ENCODE peak calls at places on chromosomes 2 and 18, in seven cellular contexts. V is GM12892, X is prostate gland, S is H1, C is stomach, R is sigmoid colon, F is HCT116. J is an unnamed sample.

GRCh38 chr2:227509824-227510619 is 38.1 kb downstream of the AGFG1 start:
- DNase-seq in V (no peak), X (peak; percentile 30), S (no peak), C (no peak), R (no peak), F (peak; percentile 59), J (no peak)

GRCh38 chr2:219722276-219722883 is 95.0 kb downstream of the SLC4A3 start:
- DNase-seq in V (no peak), X (no peak), S (no peak), C (no peak), R (no peak), F (peak; percentile 54), J (no peak)

GRCh38 chr2:29703336-29703735 is 218.1 kb downstream of the ALK start:
- DNase-seq in V (no peak), X (no peak), S (no peak), C (no peak), R (no peak), F (no peak), J (no peak)

GRCh38 chr2:134574610-134575332 is 144.0 kb downstream of the TMEM163 start:
- DNase-seq in V (no peak), X (no peak), S (no peak), C (no peak), R (no peak), F (no peak), J (no peak)

GRCh38 chr2:215367647-215368492 is 56.0 kb downstream of the ATIC start:
- DNase-seq in V (no peak), X (no peak), S (no peak), C (no peak), R (no peak), F (no peak), J (no peak)

GRCh38 chr2:200021449-200022114 is 66.2 kb downstream of the MAIP1 start:
- DNase-seq in V (no peak), X (no peak), S (no peak), C (no peak), R (no peak), F (no peak), J (no peak)

GRCh38 chr2:157257312-157258252 is at the start of gene GALNT5:
- DNase-seq in V (no peak), X (peak; percentile 12), S (peak; percentile 52), C (peak; percentile 27), R (no peak), F (no peak), J (no peak)

GRCh38 chr18:23498877-23499570 is 4.3 kb upstream of the RMC1 start:
- DNase-seq in V (no peak), X (peak; percentile 49), S (peak; percentile 66), C (peak; percentile 76), R (peak; percentile 75), F (peak; percentile 59), J (no peak)

GRCh38 chr2:224466315-224466714 is 64.4 kb upstream of the FAM124B start:
- DNase-seq in V (no peak), X (no peak), S (no peak), C (no peak), R (no peak), F (no peak), J (no peak)

GRCh38 chr2:9405636-9406035 is 17.7 kb downstream of the ITGB1BP1 start:
- DNase-seq in V (no peak), X (no peak), S (no peak), C (no peak), R (no peak), F (no peak), J (no peak)

GRCh38 chr2:8623576-8623957 is 58.3 kb upstream of the ID2 start:
- DNase-seq in V (no peak), X (no peak), S (no peak), C (no peak), R (no peak), F (no peak), J (no peak)

GRCh38 chr2:74538881-74539339 is 9.2 kb downstream of the HTRA2 start:
- DNase-seq in V (no peak), X (no peak), S (no peak), C (no peak), R (no peak), F (no peak), J (no peak)

DNA sequence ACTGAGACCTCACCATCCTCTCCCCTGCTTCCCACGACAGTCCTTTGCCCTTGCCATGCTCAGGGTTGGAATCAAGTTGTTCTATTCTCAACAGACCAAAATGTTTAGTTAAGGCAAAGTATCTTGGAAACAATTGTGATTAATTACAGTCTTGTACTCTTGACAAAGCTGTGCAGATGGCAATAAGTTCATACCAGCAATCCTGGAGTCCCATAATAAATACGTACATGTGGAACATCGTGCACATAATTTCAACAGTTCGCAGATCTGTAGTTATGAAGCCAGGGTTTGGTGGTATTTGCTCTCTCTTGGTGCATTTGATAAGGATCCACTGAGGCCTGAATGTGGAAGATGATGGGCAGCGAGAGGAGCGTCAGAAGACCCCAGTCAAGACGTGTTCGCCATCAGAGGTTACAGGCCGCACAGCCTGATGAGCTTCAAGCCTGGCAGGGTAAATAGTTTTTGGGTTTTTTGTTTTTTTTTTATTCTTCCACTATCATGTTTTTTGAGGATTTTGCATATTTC is 52.9 kb upstream of the EML6 start:
- DNase-seq in V (no peak), X (no peak), S (no peak), C (no peak), R (no peak), F (no peak), J (no peak)
- TF ChIP-seq POLR2AphosphoS5 in V (no peak), X (no peak), S (no peak), C (no peak), R (no peak), F (no peak), J (no peak)

DNA sequence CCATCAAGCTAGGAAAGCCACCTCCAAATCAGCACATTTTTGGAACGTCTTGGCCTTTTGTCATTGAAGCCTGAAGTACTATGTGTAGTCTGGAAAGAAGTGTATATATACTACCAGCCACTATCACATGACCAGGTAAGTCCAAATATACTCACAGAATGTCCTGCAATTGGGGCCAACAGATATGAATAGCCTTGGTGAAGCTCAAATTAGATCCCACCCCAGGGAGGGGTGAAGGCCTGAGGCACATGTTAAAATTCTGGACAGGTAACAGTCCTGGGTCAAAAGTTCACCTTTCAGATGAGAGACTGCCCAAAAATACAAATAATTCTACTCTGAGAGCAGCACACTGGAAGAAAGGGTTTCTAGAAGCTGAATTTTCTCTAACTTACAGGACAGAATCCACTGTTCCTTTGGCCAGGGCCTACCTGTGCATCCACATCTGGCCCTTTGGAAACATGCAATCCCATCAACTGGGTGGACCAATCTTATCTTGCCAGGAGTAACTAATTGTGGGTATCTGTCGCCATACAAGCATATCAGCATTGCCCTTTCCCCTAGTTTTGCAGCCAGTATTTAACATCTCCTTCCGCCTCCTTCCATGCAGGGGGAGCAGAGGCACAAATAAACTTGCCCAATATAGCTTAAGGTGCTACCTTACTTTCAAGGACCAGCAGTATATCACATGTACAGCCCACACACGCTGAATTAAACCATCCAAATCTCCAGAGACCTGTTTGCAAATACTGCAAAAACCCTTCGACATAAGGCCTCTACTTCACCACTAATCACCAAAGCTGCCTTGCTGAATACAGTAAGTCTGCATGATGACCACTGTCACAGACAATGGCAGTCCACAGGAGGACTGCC is 67.8 kb downstream of the EIF5B start:
- DNase-seq in V (no peak), X (no peak), S (no peak), C (no peak), R (no peak), F (no peak), J (no peak)
- TF ChIP-seq POLR2A in V (peak; percentile 22), X (no peak), S (peak; percentile 71), C (no peak), R (no peak), F (no peak), J (peak; percentile 37)

DNA sequence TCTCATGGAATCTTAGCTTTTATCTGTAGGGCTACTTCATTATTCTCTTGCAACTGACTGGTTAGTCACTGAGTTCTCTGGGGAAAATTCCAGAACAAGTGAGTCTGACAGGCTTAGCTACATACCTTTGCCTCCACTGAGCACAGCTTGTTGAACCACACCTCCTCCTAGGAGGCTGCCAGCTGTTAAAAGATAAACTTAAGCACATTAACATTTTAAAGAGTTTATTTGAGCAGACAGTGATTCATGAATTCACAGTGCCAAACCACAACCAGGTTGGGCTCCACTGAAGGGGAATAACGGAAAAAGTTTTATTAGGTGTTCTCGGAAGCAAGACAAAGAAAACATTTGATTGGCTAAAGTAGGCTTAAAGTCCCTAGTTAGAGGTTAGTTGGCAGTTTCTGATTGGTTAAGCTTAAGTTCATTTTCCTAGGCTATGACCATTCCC is 12.5 kb upstream of the SLC38A11 start:
- DNase-seq in V (no peak), X (peak; percentile 88), S (no peak), C (no peak), R (no peak), F (no peak), J (no peak)
- TF ChIP-seq POLR2AphosphoS5 in V (no peak), X (peak; percentile 95), S (no peak), C (peak; percentile 19), R (peak; percentile 31), F (no peak), J (no peak)

GRCh38 chr2:47676236-47676635 is 106.7 kb upstream of the MSH6 start:
- DNase-seq in V (no peak), X (no peak), S (no peak), C (no peak), R (no peak), F (no peak), J (no peak)
- TF ChIP-seq POLR2A in V (no peak), X (no peak), S (no peak), C (no peak), R (no peak), F (no peak), J (no peak)

GRCh38 chr18:13645093-13645492 is 81.3 kb downstream of the FAM210A start:
- DNase-seq in V (no peak), X (no peak), S (no peak), C (no peak), R (peak; percentile 35), F (no peak), J (no peak)

GRCh38 chr18:13643261-13643671 is 83.1 kb downstream of the FAM210A start:
- DNase-seq in V (no peak), X (no peak), S (no peak), C (no peak), R (peak; percentile 40), F (no peak), J (no peak)

GRCh38 chr18:13641551-13642439 is 84.6 kb downstream of the FAM210A start:
- DNase-seq in V (no peak), X (no peak), S (no peak), C (no peak), R (peak; percentile 69), F (no peak), J (no peak)

GRCh38 chr18:13640266-13640860 is 86.0 kb downstream of the FAM210A start:
- DNase-seq in V (no peak), X (no peak), S (no peak), C (no peak), R (peak; percentile 25), F (no peak), J (no peak)

DNA sequence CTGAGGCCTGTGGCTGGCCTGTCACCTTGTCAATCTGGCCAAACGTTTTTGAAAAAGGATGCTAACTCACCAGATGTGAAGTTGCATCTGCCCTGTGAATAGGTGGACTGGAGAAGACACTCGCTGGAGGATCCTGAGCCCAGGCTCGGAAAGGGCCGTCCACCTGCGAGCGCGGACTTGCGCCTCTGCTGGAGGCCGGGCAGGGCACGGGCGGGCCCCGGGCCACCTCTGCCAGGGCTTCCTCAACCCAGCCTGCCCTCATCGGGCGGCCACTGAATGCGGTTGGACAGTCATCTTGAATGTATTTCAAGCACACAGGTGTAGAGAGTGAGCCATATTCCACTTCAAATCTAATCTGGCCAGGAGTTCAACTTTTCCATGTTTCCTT is 83.9 kb downstream of the FAM210A start:
- DNase-seq in V (no peak), X (no peak), S (no peak), C (no peak), R (no peak), F (no peak), J (no peak)
- TF ChIP-seq POLR2AphosphoS5 in V (no peak), X (no peak), S (no peak), C (no peak), R (no peak), F (no peak), J (no peak)

GRCh38 chr2:100291152-100291970 is 30.9 kb downstream of the LONRF2 start:
- DNase-seq in V (no peak), X (no peak), S (no peak), C (peak; percentile 62), R (peak; percentile 85), F (peak; percentile 97), J (no peak)
- TF ChIP-seq POLR2A in V (no peak), X (no peak), S (no peak), C (no peak), R (no peak), F (peak; percentile 30), J (no peak)